ENCODE peak calls at places on chromosomes 12 and 14, in five cellular contexts. G is mammary epithelial cell, F is tibial artery, M is tibial nerve, P is neural progenitor cell. V is an unnamed sample.

GRCh38 chr12:131116437-131117117 is 162.9 kb downstream of the ADGRD1 start:
- DNase-seq in G (no peak), F (no peak), M (peak), P (peak), V (no peak)

GRCh38 chr12:62130400-62130799 is 129.8 kb upstream of the USP15 start:
- DNase-seq in G (no peak), F (no peak), M (no peak), P (no peak), V (no peak)

GRCh38 chr14:103748539-103748867 is 32.9 kb downstream of the ZFYVE21 start:
- DNase-seq in G (no peak), F (no peak), M (no peak), P (no peak), V (no peak)

GRCh38 chr12:5511644-5512584 is 80.0 kb downstream of the NTF3 start:
- DNase-seq in G (no peak), F (no peak), M (no peak), P (peak), V (no peak)

GRCh38 chr12:98955284-98955683 is 310.2 kb downstream of the APAF1 start:
- DNase-seq in G (peak), F (no peak), M (no peak), P (peak), V (peak)

GRCh38 chr12:79552186-79552585 is 138.6 kb downstream of the PAWR start:
- DNase-seq in G (no peak), F (no peak), M (no peak), P (no peak), V (no peak)

GRCh38 chr12:32659908-32660440 is 19.1 kb upstream of the DNM1L start:
- DNase-seq in G (no peak), F (no peak), M (no peak), P (no peak), V (no peak)

GRCh38 chr14:99725774-99726537 is 41.9 kb downstream of the CYP46A1 start:
- DNase-seq in G (no peak), F (no peak), M (no peak), P (no peak), V (no peak)

GRCh38 chr12:129185855-129186254 is 332.6 kb downstream of the GLT1D1 start:
- DNase-seq in G (no peak), F (no peak), M (no peak), P (no peak), V (no peak)

GRCh38 chr14:75399819-75400678 is 27.8 kb upstream of the JDP2 start:
- DNase-seq in G (peak), F (peak), M (peak), P (no peak), V (peak)

GRCh38 chr12:15534322-15534721 is 212.0 kb downstream of the PTPRO start:
- DNase-seq in G (no peak), F (no peak), M (no peak), P (no peak), V (no peak)

GRCh38 chr12:71731439-71732356 is 23.0 kb upstream of the RAB21 start:
- DNase-seq in G (no peak), F (no peak), M (no peak), P (peak), V (no peak)

GRCh38 chr14:22484638-22485037 is 104.4 kb downstream of the DAD1 start:
- DNase-seq in G (no peak), F (no peak), M (no peak), P (no peak), V (no peak)

GRCh38 chr14:55749201-55749812 is 169.3 kb downstream of the KTN1 start:
- DNase-seq in G (peak), F (no peak), M (no peak), P (peak), V (peak)

GRCh38 chr14:54606178-54606577 is 39.2 kb downstream of the SAMD4A start:
- DNase-seq in G (no peak), F (peak), M (no peak), P (peak), V (no peak)

GRCh38 chr14:31486764-31487163 is 1.1 kb downstream of the GPR33 start:
- DNase-seq in G (no peak), F (no peak), M (no peak), P (no peak), V (no peak)

GRCh38 chr14:51014086-51014485 is 69.8 kb upstream of the PYGL start:
- DNase-seq in G (no peak), F (no peak), M (no peak), P (peak), V (no peak)

GRCh38 chr12:12081836-12082497 is 11.2 kb downstream of the BCL2L14 start:
- DNase-seq in G (peak), F (no peak), M (no peak), P (peak), V (peak)

GRCh38 chr14:54805521-54806322 is 96.9 kb downstream of the GCH1 start:
- DNase-seq in G (peak), F (peak), M (peak), P (peak), V (peak)

GRCh38 chr12:47904647-47905312 is at the start of gene VDR:
- DNase-seq in G (peak), F (peak), M (peak), P (peak), V (peak)

GRCh38 chr14:21825147-21825743 is 151.6 kb upstream of the OR4E1 start:
- DNase-seq in G (peak), F (no peak), M (no peak), P (peak), V (peak)

GRCh38 chr12:63396135-63396534 is 245.1 kb upstream of the AVPR1A start:
- DNase-seq in G (no peak), F (no peak), M (no peak), P (no peak), V (no peak)

GRCh38 chr14:36275741-36276140 is 44.7 kb downstream of the MBIP start:
- DNase-seq in G (no peak), F (no peak), M (no peak), P (peak), V (no peak)

GRCh38 chr14:68140801-68141200 is 321.2 kb downstream of the RAD51B start:
- DNase-seq in G (no peak), F (no peak), M (no peak), P (no peak), V (no peak)

GRCh38 chr14:99663716-99664635 is 19.0 kb downstream of the HHIPL1 start:
- DNase-seq in G (no peak), F (no peak), M (no peak), P (peak), V (no peak)

GRCh38 chr14:23421594-23421993 is 13.5 kb upstream of the MYH6 start:
- DNase-seq in G (no peak), F (no peak), M (no peak), P (no peak), V (no peak)

GRCh38 chr12:13340149-13340548 is 143.6 kb downstream of the EMP1 start:
- DNase-seq in G (peak), F (no peak), M (no peak), P (no peak), V (no peak)

GRCh38 chr14:85438613-85439012 is 91.3 kb upstream of the FLRT2 start:
- DNase-seq in G (no peak), F (no peak), M (no peak), P (no peak), V (no peak)

GRCh38 chr14:104873380-104874055 is 8.4 kb downstream of the CEP170B start:
- DNase-seq in G (no peak), F (no peak), M (no peak), P (no peak), V (no peak)

GRCh38 chr12:127964717-127965116 is 302.3 kb upstream of the TMEM132C start:
- DNase-seq in G (no peak), F (no peak), M (no peak), P (no peak), V (no peak)
- TF ChIP-seq CTCF in G (no peak), F (no peak), M (no peak), P (peak), V (no peak)

DNA sequence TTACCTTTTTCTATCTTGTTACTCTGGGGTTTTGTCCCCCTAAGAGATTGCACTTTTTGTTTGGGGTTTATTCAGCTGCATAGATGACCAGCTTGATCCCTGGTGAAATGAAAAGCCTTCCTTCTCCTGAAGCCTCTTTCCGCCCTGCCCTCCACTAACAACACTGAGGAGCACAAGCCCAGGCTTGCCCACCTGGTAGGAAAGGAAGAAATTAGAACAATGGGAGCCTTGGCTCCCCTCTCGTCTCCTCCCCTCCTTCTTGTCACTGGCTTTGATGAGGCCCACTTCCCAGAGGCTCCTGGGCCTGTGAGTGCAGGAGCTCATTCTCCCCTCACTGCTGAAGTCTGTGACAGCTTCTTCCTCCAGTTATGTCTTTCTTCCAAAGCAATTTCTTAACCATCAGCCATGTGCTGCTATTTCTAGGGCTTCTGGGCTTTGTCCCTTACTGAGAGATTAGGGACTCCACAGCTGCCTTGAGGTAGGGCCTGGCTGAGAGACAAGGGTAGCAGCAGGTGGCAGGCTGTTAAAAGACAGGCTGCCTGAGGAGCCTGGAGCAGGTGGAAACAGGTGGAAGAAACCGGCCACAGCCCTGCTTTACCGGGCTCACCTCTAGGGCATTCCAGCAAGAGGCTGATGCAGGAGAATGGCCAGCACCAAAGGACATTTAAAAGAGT is 53.7 kb upstream of the SRSF5 start:
- DNase-seq in G (peak), F (no peak), M (no peak), P (peak), V (peak)
- H3K27ac ChIP-seq in G (peak), F (peak), M (peak), P (peak), V (peak)

GRCh38 chr14:89370781-89371180 is 46.3 kb downstream of the FOXN3 start:
- DNase-seq in G (no peak), F (no peak), M (no peak), P (no peak), V (no peak)

GRCh38 chr14:89373185-89373584 is 43.8 kb downstream of the FOXN3 start:
- DNase-seq in G (no peak), F (no peak), M (no peak), P (no peak), V (peak)

GRCh38 chr14:89372156-89372555 is 44.9 kb downstream of the FOXN3 start:
- DNase-seq in G (no peak), F (no peak), M (no peak), P (no peak), V (no peak)

GRCh38 chr14:89369656-89370055 is 47.4 kb downstream of the FOXN3 start:
- DNase-seq in G (no peak), F (no peak), M (no peak), P (no peak), V (no peak)

DNA sequence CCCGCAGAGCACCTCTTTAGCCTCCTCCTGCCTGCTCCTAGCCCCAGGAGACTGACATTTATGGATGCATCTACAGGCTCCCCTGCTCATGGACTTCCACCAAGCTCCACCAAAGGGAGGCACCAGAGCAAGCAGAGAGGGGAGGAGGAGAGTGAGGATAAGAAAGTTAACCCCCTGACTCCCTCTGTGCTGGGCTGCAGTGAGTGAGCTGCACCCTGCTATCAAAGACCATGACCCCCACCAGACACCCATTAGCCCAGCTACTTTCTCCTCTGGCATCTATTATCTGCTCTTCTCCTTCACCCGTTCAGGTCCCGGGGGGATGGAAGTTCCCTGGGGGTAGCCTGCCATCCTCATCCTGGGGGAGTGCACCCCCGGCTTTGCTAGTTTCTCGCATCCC is 45.4 kb downstream of the FOXN3 start:
- DNase-seq in G (no peak), F (no peak), M (no peak), P (no peak), V (no peak)
- TF ChIP-seq CTCF in G (no peak), F (no peak), M (no peak), P (no peak), V (no peak)

GRCh38 chr14:64721899-64722298 is 17.7 kb downstream of the PLEKHG3 start:
- DNase-seq in G (no peak), F (no peak), M (no peak), P (no peak), V (no peak)

GRCh38 chr14:64724578-64724930 is 20.3 kb downstream of the PLEKHG3 start:
- DNase-seq in G (no peak), F (peak), M (no peak), P (no peak), V (no peak)

GRCh38 chr14:64721391-64721791 is 17.2 kb downstream of the PLEKHG3 start:
- DNase-seq in G (peak), F (peak), M (peak), P (no peak), V (no peak)

GRCh38 chr14:64723691-64724577 is 19.7 kb downstream of the PLEKHG3 start:
- DNase-seq in G (peak), F (peak), M (no peak), P (peak), V (no peak)

DNA sequence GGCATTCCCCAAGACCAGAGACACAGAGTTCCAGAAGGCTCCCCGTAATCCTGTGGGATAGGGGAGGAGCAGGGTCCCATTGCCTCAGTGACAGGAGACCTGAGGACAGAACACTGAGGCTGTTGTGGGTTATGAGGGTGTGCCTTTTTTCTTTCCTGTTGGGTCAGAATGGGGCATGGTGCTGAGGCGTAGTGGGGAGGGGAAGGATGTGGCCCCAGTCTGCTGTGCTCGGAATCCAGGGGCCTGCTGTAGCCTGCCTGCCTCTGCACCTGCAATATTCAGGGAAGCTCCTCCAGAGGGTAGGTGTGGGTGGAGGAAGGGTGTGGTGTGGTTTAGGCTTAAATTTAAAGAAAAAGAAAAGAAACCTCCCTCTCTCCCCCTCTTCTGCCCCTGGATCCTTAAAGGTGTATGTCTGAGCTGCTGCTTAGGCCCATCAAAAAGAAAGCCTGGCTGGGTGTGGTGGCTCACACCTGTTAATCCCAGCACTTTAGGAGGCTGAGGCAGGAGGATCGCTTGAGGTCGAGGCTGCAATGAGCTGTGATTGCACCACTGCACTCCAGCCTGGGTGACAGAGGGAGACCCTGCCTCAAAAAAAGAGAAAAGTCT is 18.7 kb downstream of the PLEKHG3 start:
- DNase-seq in G (peak), F (peak), M (no peak), P (no peak), V (peak)
- H3K27ac ChIP-seq in G (peak), F (peak), M (peak), P (no peak), V (peak)

GRCh38 chr12:120642806-120643205 is 2.4 kb downstream of the CABP1 start:
- DNase-seq in G (no peak), F (no peak), M (no peak), P (no peak), V (no peak)

GRCh38 chr12:120639771-120640721 is at the start of gene CABP1:
- DNase-seq in G (no peak), F (no peak), M (no peak), P (peak), V (peak)

GRCh38 chr12:120643574-120643973 is 3.1 kb downstream of the CABP1 start:
- DNase-seq in G (no peak), F (no peak), M (no peak), P (no peak), V (no peak)

GRCh38 chr12:120640840-120641833 is 711 bp downstream of the CABP1 start:
- DNase-seq in G (peak), F (no peak), M (no peak), P (peak), V (peak)

GRCh38 chr12:120642086-120642485 is 1.7 kb downstream of the CABP1 start:
- DNase-seq in G (no peak), F (no peak), M (no peak), P (no peak), V (no peak)
- TF ChIP-seq CTCF in G (no peak), F (no peak), M (no peak), P (no peak), V (no peak)

GRCh38 chr12:109892165-109892715 is 7.8 kb upstream of the TCHP start:
- DNase-seq in G (no peak), F (no peak), M (no peak), P (no peak), V (no peak)
- H3K27ac ChIP-seq in G (no peak), F (no peak), M (no peak), P (no peak), V (peak)

GRCh38 chr12:457676-458075 is 2.1 kb upstream of the B4GALNT3 start:
- DNase-seq in G (no peak), F (no peak), M (no peak), P (no peak), V (no peak)

GRCh38 chr12:450438-450837 is 9.3 kb upstream of the B4GALNT3 start:
- DNase-seq in G (no peak), F (no peak), M (no peak), P (no peak), V (no peak)

GRCh38 chr12:449203-449602 is 10.5 kb upstream of the B4GALNT3 start:
- DNase-seq in G (no peak), F (no peak), M (no peak), P (no peak), V (no peak)

GRCh38 chr12:455821-456220 is 3.9 kb upstream of the B4GALNT3 start:
- DNase-seq in G (no peak), F (no peak), M (no peak), P (no peak), V (no peak)

GRCh38 chr12:452667-453210 is 7.0 kb upstream of the B4GALNT3 start:
- DNase-seq in G (no peak), F (no peak), M (no peak), P (no peak), V (no peak)
- TF ChIP-seq CTCF in G (no peak), F (peak), M (no peak), P (no peak), V (no peak)

GRCh38 chr14:71932229-71932951 is at the start of gene RGS6:
- DNase-seq in G (peak), F (no peak), M (no peak), P (peak), V (peak)
- H3K27ac ChIP-seq in G (no peak), F (peak), M (peak), P (no peak), V (no peak)

DNA sequence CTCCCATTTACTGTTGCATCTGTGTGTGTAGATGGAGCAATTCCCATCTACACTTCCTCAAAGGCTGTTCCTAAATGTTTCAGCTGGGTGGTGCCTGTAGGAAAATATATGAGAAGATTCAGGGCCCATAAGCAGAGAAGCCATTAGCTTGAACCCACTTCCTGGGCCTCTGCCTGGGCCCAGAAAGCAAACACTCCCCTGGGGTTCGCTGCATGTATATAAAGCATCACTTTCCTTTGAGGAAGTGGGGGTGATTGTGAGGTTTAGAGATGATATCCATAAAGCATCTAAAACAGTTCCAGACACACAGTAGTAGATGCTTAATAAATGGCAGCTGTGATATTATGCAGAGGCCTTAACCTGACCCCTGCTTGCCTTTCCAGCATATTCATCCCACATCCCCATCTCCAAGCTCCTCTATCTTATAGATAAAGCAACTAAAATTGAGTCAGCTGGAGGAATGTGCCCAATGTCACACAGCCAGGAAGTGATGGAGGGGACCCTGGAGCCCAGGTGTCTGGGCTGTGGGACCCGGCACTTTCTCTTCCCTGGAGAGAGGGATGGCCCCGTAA is 280.0 kb upstream of the CRY1 start:
- DNase-seq in G (no peak), F (no peak), M (no peak), P (no peak), V (no peak)
- TF ChIP-seq CTCF in G (no peak), F (no peak), M (no peak), P (no peak), V (no peak)

V was measured in RWPE1.